ENCODE peak calls at places on chromosomes 1 and 21, in six cellular contexts. C, R, Y, H, X and N are unnamed samples. For H3K4me1, the result is how much of the 10 kb centered on the place peaks cover.

GRCh38 chr1:168918860-168919741 is 187.4 kb upstream of the ATP1B1 start:
- DNase-seq in R (no peak), H (no peak), C (no peak), X (no peak), Y (peak), N (no peak)

GRCh38 chr21:15472641-15473040 is 257.1 kb upstream of the USP25 start:
- DNase-seq in C (no peak), H (no peak), X (no peak), R (no peak), Y (peak), N (no peak)

GRCh38 chr21:42862774-42863503 is 16.4 kb downstream of the WDR4 start:
- DNase-seq in X (no peak), C (peak), H (no peak), Y (peak), R (no peak), N (peak)

GRCh38 chr1:210250998-210251679 is 18.5 kb downstream of the SERTAD4 start:
- DNase-seq in Y (peak), R (no peak), C (peak), X (peak), H (peak), N (peak)

GRCh38 chr1:185317886-185318310 is 855 bp upstream of the IVNS1ABP start:
- DNase-seq in H (peak), X (peak), R (no peak), Y (peak), C (peak), N (peak)

GRCh38 chr1:58908539-58909161 is 124.8 kb upstream of the JUN start:
- DNase-seq in H (peak), C (no peak), X (no peak), R (no peak), Y (no peak), N (no peak)

GRCh38 chr1:54325705-54326461 is 80.3 kb downstream of the SSBP3 start:
- DNase-seq in X (no peak), H (no peak), C (no peak), Y (no peak), R (no peak), N (no peak)

GRCh38 chr1:15252547-15252835 is 5.5 kb downstream of the FHAD1 start:
- DNase-seq in C (no peak), R (no peak), H (no peak), X (no peak), Y (no peak), N (no peak)

GRCh38 chr21:45590726-45591618 is 48.7 kb upstream of the SLC19A1 start:
- DNase-seq in Y (peak), X (peak), C (no peak), R (no peak), H (peak), N (peak)

DNA sequence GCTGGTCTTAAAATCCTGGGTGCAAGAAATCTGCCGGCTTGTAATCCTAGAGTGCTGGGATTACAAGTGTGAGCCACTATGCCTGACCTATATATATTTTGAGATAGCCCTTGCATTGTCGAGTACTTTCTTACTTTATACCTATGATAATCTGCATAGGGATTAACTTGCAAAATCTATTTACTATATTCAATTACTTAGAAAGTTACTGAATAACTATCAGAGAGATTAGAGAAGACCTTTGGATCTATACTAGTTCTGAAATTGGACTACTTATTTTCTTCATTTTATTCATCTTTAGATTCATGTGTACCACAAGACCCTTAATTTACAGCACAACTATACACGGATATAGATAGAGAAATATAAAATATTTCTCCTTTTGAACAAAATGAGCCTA is 1766.0 kb downstream of the NCAM2 start:
- DNase-seq in C (no peak), X (no peak), H (no peak), Y (no peak), R (no peak), N (no peak)
- H3K4me2 ChIP-seq in C (no peak), X (no peak), H (no peak), Y (no peak), R (no peak), N (no peak)

DNA sequence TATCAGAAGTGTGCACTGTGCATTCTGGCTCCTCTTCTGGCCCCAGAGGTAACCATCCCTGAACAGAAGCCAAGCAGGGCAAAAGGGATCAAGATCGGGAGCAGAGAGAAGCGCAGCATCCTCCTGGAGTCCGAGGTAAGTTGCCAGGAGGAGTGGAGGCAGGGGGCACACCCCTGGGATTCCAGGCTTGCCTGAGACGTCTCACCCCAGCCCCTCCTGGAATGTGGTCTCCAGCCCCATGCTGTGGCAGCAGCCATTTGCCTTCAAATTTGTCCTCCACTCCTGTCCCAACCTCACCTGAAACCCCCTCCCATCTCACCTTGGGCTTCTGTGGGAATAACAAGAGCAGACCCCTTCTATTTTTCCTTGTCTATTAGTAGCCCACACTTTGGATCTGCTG is 10.1 kb downstream of the LRRC71 start:
- DNase-seq in X (no peak), R (no peak), Y (no peak), C (no peak), H (no peak), N (peak)
- H3K4me1 ChIP-seq in X (under half), R (under half), Y (under half), C (under half), H (under half), N (under half)

DNA sequence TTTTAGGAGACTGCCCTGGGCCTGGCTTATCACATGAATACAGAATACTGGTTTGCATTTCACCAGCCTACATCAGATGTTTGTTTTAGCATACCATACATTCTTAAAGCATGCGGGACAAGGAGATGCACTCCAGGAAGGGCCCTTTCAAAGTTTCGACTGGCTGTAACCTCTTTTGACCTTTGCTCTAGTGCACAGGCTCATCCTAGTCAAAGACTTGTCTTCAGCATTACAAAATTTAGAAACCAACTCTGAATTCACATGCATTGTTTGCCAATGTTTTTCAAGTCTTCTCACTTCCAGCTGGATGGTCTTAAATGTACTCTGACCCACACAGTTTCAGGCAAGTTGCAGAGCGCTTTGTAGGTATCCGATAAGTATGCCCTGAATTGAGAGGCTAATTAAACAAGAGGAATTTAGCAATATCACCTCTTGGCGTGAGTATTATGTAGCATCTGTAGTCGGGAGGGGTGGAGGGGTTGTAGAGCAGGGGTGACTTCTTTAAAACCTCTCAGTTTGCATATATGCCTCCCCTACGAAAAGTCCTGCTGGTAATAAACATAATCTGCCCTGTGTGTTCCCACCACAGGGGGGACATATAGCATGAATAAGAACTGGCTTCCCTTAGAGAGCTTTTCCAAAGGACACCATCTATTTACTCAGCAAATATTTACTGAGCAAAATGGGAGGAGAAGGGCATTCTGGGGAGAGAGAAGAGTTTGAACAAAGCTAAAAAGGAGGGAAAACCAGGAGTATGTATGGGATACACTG is 24.4 kb upstream of the AHCYL1 start:
- DNase-seq in X (peak), C (peak), Y (peak), H (peak), R (peak), N (peak)
- H3K4me2 ChIP-seq in X (peak), C (peak), Y (no peak), H (peak), R (peak), N (peak)

DNA sequence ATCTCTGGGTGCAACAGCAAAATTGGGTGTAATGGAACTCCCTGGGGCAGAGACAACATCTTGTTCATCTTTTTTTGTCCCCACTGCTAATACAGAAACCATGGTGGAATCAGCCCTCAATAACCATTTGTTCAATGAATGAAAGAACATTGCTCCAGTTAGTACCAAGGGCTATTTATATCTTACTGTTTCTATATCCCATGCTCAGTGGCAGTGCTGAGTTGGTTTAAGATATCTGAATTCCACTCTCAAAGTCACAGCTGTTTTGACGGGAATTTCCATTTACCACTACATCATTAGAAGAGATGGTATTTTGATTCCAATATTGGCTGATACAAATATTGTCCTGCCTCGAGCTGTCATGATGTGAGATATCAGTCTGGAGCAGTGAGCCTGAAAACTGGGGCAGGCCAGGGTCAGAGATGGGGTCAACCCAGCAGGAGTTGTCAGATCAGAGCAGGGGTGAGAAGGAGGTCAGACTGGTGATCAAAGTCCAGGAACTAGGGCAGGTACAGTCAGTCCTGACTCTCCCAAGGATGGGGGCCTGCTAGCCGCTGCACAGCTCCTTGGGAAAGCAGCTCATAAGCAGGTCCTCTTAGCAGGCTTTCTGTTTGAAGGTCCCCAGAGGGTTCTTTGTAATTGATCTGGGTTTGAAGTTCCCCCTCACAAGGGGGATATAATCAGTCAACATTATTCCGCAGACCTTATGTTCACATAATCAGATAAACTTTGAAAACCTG is 5.8 kb upstream of the PHC2 start:
- DNase-seq in R (no peak), Y (no peak), H (no peak), X (no peak), C (no peak), N (no peak)
- H3K4me1 ChIP-seq in R (under half), Y (half or more), H (under half), X (under half), C (under half), N (under half)

GRCh38 chr1:25989860-25990650 is 7.8 kb downstream of the PAFAH2 start:
- DNase-seq in X (no peak), R (peak), C (no peak), H (no peak), Y (no peak), N (no peak)
- H3K4me2 ChIP-seq in X (no peak), R (no peak), C (no peak), H (no peak), Y (no peak), N (no peak)

GRCh38 chr1:161949543-161949942 is 74.1 kb downstream of the OLFML2B start:
- DNase-seq in X (no peak), H (no peak), R (no peak), C (no peak), Y (no peak), N (no peak)

GRCh38 chr1:161953256-161953920 is 70.3 kb downstream of the OLFML2B start:
- DNase-seq in C (no peak), X (no peak), H (no peak), Y (no peak), R (no peak), N (no peak)

GRCh38 chr1:161952603-161953172 is 71.0 kb downstream of the OLFML2B start:
- DNase-seq in R (no peak), X (no peak), H (peak), Y (no peak), C (no peak), N (no peak)

GRCh38 chr1:161950377-161950776 is 73.3 kb downstream of the OLFML2B start:
- DNase-seq in Y (no peak), X (no peak), C (no peak), H (no peak), R (no peak), N (no peak)

DNA sequence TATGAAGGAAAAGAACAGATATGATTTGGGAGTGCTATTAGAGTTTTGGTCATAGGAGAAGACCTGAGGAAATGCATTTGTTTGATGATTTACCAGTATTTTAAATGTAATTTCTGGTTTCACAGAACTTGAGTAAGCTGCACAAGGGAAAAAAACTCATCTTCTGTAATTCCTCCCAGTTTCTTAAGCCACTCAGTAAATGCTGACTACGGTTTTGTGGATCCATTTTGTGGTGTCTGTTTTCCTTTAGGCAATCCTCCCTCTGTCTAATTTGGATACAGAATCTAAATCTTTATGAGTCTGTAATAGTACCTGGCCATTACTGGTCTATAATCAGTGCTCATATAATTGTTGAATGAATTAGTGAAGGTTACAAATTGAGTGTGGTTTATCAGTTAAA is 72.0 kb downstream of the OLFML2B start:
- DNase-seq in H (no peak), R (no peak), C (no peak), Y (no peak), X (no peak), N (no peak)
- H3K4me1 ChIP-seq in H (under half), R (under half), C (under half), Y (under half), X (under half), N (under half)

GRCh38 chr21:38244407-38244787 is 12.4 kb upstream of the KCNJ15 start:
- DNase-seq in X (no peak), R (no peak), H (peak), C (no peak), Y (no peak), N (no peak)
- H3K4me2 ChIP-seq in X (no peak), R (no peak), H (no peak), C (no peak), Y (peak), N (no peak)

DNA sequence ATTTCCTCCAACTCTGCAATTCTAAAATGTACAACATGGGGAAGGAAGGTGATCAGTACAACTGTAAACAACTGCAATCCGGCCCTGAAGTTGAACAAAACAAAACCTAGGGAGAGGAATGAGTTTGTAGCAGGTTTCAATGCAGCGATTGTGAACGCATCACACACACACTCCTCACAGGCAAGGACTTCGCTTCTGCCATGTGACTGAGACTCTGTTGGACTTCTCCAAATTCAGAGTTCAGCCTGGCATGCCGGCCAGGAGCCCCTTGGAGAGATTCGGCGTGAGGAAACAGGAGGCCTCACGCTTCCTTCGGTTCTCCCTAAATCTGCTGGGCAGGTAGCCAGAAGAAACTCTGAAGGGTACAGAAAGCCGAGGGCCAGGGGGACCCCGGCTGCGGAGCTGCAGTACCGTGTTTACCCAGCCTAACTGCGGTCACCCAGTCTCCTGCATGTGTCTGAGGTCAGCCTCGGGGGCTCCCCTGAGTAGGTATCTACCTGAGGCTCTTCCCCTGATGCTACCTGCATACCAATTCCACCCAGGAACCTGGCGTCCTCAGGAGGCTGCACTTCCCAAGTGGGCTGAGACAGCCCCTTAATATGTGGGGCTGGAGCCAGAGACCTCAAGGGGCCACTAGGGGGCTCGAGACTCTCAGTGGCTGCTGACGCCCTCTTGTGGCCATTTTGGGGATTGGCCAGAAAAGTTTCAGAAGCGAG is 2.9 kb upstream of the ANXA9 start:
- DNase-seq in Y (peak), C (peak), X (peak), R (peak), H (peak), N (peak)
- H3K4me1 ChIP-seq in Y (under half), C (half or more), X (half or more), R (under half), H (under half), N (under half)